ENCODE peak calls at places on chromosomes 4 and X, in seven cellular contexts. B is foreskin keratinocyte; P is CD8-positive, alpha-beta T cell; H is aorta; A is uterus; L is brain microvascular endothelial cell; D is SJSA1. E is an unnamed sample.

GRCh38 chrX:8738588-8739189 is 6.8 kb upstream of the ANOS1 start:
- DNase-seq in A (no peak), D (peak; percentile 24), L (no peak), H (no peak), B (no peak), P (no peak), E (peak; percentile 12)

GRCh38 chr4:116585240-116585639 is 500.1 kb downstream of the TRAM1L1 start:
- DNase-seq in P (no peak), A (no peak), L (no peak), H (no peak), D (no peak), B (no peak), E (no peak)

GRCh38 chr4:72896515-72896914 is 173.0 kb downstream of the COX18 start:
- DNase-seq in P (no peak), A (peak; percentile 35), L (peak; percentile 87), B (peak; percentile 42), D (no peak), H (no peak), E (no peak)

GRCh38 chrX:79413009-79413408 is 45.9 kb upstream of the ITM2A start:
- DNase-seq in B (peak; percentile 6), A (no peak), P (no peak), H (no peak), L (no peak), D (no peak), E (peak; percentile 54)

GRCh38 chrX:8730812-8731578 is 942 bp downstream of the ANOS1 start:
- DNase-seq in B (peak; percentile 10), L (no peak), H (peak; percentile 73), A (no peak), P (no peak), D (peak; percentile 1), E (no peak)

GRCh38 chr4:94976371-94977011 is 218.7 kb downstream of the BMPR1B start:
- DNase-seq in H (no peak), D (no peak), B (peak; percentile 48), L (peak; percentile 93), A (no peak), P (no peak), E (no peak)

GRCh38 chr4:54423066-54423465 is 194.0 kb downstream of the PDGFRA start:
- DNase-seq in A (no peak), L (peak; percentile 57), B (peak; percentile 69), H (no peak), D (no peak), P (no peak), E (no peak)

GRCh38 chr4:55078987-55079386 is 46.4 kb downstream of the KDR start:
- DNase-seq in L (peak; percentile 93), B (no peak), A (peak; percentile 54), D (no peak), P (no peak), H (peak; percentile 76), E (no peak)

GRCh38 chr4:181018998-181019397 is 1224.2 kb upstream of the TENM3 start:
- DNase-seq in A (no peak), D (no peak), L (no peak), H (no peak), P (no peak), B (no peak), E (no peak)

GRCh38 chr4:169270810-169271691 is at the start of gene SH3RF1:
- DNase-seq in L (peak; percentile 73), D (peak; percentile 93), P (no peak), H (peak; percentile 96), A (peak; percentile 90), B (peak; percentile 67), E (no peak)

GRCh38 chrX:26586570-26586969 is 370.6 kb downstream of the MAGEB5 start:
- DNase-seq in A (no peak), H (no peak), B (no peak), P (no peak), D (no peak), L (no peak), E (no peak)

GRCh38 chr4:12889054-12889453 is 595.1 kb downstream of the RAB28 start:
- DNase-seq in L (peak; percentile 6), D (peak; percentile 33), H (no peak), P (no peak), A (no peak), B (peak; percentile 33), E (no peak)

GRCh38 chr4:120568736-120569135 is 353.8 kb downstream of the PRDM5 start:
- DNase-seq in D (no peak), P (no peak), A (no peak), B (no peak), L (no peak), H (no peak), E (no peak)

DNA sequence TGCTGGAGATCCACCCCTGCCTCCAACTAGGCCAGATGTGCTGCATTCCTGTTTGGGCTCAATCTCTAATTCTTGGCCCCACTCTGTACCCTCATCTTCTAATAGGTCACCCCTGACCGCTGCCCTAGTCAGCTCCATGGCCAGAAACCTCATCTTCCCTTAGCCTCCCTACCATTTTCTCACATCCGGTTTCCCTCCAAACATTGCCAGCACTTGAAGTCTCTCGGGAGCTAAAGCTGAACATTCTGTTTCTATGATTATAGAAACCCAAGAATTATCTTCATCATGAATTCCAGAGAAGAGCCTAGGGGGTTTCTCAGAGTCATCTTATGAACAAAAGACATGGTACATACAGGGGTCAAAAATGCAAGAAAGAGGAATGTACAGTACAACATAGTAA is 179.7 kb downstream of the AMELX start:
- DNase-seq in L (no peak), P (no peak), H (no peak), D (no peak), A (no peak), B (no peak), E (no peak)
- H3K27ac ChIP-seq in L (peak overlapping the region; percentile 26), P (no peak overlapping the region), H (no peak overlapping the region), D (no peak overlapping the region), A (no peak overlapping the region), B (no peak overlapping the region), E (no peak overlapping the region)

GRCh38 chr4:77007358-77008230 is 58.0 kb downstream of the SEPTIN11 start:
- DNase-seq in P (no peak), D (peak; percentile 90), A (no peak), B (peak; percentile 75), H (no peak), L (peak; percentile 87), E (peak; percentile 33)
- H3K27ac ChIP-seq in P (no peak overlapping the region), D (peak overlapping the region; percentile 87), A (peak overlapping the region; percentile 11), B (no peak overlapping the region), H (peak overlapping the region; percentile 74), L (peak overlapping the region; percentile 88), E (peak overlapping the region; percentile 22)

GRCh38 chrX:55450259-55450658 is 1.7 kb upstream of the MAGEH1 start:
- DNase-seq in A (no peak), P (no peak), D (no peak), B (no peak), L (no peak), H (no peak), E (no peak)
- H3K27ac ChIP-seq in A (no peak overlapping the region), P (no peak overlapping the region), D (no peak overlapping the region), B (no peak overlapping the region), L (no peak overlapping the region), H (no peak overlapping the region), E (no peak overlapping the region)

DNA sequence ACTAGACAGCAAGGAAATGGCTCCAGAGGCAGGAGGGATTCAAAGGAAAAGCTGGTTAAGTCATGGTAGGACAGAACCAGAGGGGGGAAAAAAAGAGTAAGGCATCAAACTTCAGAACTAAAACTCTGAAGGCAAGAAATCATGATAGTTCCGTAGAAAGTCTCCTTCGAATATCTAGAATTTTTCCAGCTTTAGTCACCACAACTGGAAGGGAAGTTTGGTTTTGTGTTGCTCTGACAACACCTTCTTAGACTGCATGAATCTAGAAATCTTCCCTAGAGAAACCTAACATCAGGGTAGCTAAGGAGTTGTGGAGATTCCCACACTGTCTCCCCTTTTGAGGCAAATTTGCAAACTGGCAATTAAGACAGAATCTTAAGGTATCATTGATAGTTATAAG is 33.7 kb downstream of the AMMECR1 start:
- DNase-seq in P (no peak), D (peak; percentile 57), B (peak; percentile 85), H (no peak), L (peak; percentile 72), A (no peak), E (no peak)
- H3K27ac ChIP-seq in P (no peak overlapping the region), D (peak overlapping the region; percentile 95), B (peak overlapping the region; percentile 98), H (no peak overlapping the region), L (peak overlapping the region; percentile 94), A (no peak overlapping the region), E (no peak overlapping the region)

GRCh38 chr4:56914336-56914735 is 6.6 kb downstream of the REST start:
- DNase-seq in A (no peak), H (no peak), B (no peak), D (no peak), P (no peak), L (no peak), E (no peak)
- H3K27ac ChIP-seq in A (no peak overlapping the region), H (no peak overlapping the region), B (no peak overlapping the region), D (no peak overlapping the region), P (no peak overlapping the region), L (no peak overlapping the region), E (no peak overlapping the region)

GRCh38 chrX:154019633-154020499 is at the start of gene IRAK1:
- DNase-seq in P (no peak), A (peak; percentile 71), H (peak; percentile 86), L (no peak), B (no peak), D (peak; percentile 46), E (peak; percentile 54)

GRCh38 chrX:154022108-154022507 is 2.4 kb upstream of the IRAK1 start:
- DNase-seq in H (no peak), D (no peak), B (no peak), P (no peak), L (no peak), A (no peak), E (no peak)

GRCh38 chrX:154020500-154021115 is 906 bp upstream of the IRAK1 start:
- DNase-seq in L (no peak), H (no peak), P (no peak), D (no peak), B (no peak), A (no peak), E (no peak)

GRCh38 chrX:154022716-154023115 is 3.0 kb upstream of the IRAK1 start:
- DNase-seq in L (no peak), A (no peak), B (no peak), P (no peak), H (no peak), D (no peak), E (no peak)

DNA sequence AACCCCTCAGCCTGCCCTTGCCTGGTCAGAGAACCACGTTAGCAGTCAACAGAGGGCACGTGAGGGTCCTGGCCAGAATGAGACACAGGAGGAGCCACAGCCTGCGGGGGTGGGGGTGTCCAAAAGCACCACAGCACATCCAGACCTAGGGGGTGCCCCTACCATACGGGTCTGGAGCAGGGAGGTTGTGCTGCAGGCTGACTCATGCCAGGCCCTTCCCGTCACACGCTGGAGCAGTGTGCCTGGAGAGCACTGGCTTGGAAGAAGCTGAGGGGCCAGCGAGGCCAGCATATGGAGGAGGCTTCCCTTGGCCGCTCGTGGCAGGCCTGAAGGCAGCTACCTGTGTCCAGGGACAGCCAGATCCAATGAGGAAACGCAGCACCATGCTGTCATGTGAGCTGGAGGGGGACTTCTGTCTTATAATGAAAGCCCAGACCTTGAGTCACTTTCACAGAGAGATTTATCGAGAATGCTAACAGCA is 1.5 kb upstream of the IRAK1 start:
- DNase-seq in D (peak; percentile 32), L (peak; percentile 39), P (no peak), A (no peak), H (no peak), B (no peak), E (no peak)
- H3K27ac ChIP-seq in D (no peak overlapping the region), L (peak overlapping the region; percentile 91), P (no peak overlapping the region), A (peak overlapping the region; percentile 91), H (no peak overlapping the region), B (no peak overlapping the region), E (peak overlapping the region; percentile 78)

DNA sequence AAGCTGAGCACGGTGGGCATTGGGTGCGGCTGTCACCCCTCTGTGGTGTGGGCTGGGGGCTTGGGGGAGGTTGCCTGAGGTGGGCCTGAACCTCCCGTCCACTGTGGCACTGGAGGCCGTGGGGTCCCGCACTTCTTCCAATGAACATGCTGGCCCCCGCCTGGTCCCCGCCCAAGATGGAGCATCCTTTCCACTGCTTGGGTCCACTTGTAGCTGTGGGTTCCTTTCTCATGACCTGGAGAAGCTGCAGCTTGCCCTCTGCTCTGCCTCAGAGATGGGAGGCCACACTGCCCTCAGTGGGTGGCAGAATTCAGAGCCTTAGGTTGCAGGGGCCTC is 26.2 kb downstream of the SH3TC1 start:
- DNase-seq in L (no peak), D (no peak), B (no peak), P (no peak), H (no peak), A (no peak), E (no peak)
- H3K27ac ChIP-seq in L (no peak overlapping the region), D (no peak overlapping the region), B (no peak overlapping the region), P (no peak overlapping the region), H (no peak overlapping the region), A (no peak overlapping the region), E (no peak overlapping the region)

E was measured in CD4-positive, alpha-beta memory T cell.